ENCODE peak calls at places on chromosome 3, in six cellular contexts. K, Q, N, C, G and Y are unnamed samples.

GRCh38 chr3:100516843-100517242 is 24.4 kb downstream of the TMEM45A start:
- DNase-seq in G (no peak), N (no peak), C (no peak), K (no peak), Q (no peak), Y (no peak)

GRCh38 chr3:15579071-15579470 is 22.3 kb downstream of the HACL1 start:
- DNase-seq in N (no peak), Q (no peak), C (no peak), K (no peak), G (no peak), Y (no peak)

GRCh38 chr3:122468896-122469533 is 45.7 kb downstream of the KPNA1 start:
- DNase-seq in C (peak; percentile 30), N (no peak), K (no peak), Q (no peak), G (no peak), Y (no peak)

GRCh38 chr3:37768107-37768809 is 93.4 kb upstream of the CTDSPL start:
- DNase-seq in Q (no peak), C (no peak), G (no peak), K (peak; percentile 82), N (no peak), Y (no peak)

GRCh38 chr3:124217542-124217941 is 225.6 kb upstream of the ROPN1 start:
- DNase-seq in Q (no peak), C (no peak), G (no peak), K (peak; percentile 89), N (peak; percentile 72), Y (no peak)

GRCh38 chr3:49007771-49008528 is 759 bp downstream of the WDR6 start:
- DNase-seq in K (peak; percentile 95), C (no peak), N (peak; percentile 83), Q (peak; percentile 79), G (peak; percentile 78), Y (peak; percentile 75)

GRCh38 chr3:159928692-159929091 is 59.9 kb upstream of the IL12A start:
- DNase-seq in G (no peak), N (no peak), K (no peak), C (no peak), Q (no peak), Y (no peak)

GRCh38 chr3:169494982-169495381 is 168.5 kb downstream of the MECOM start:
- DNase-seq in G (no peak), C (no peak), K (no peak), N (no peak), Q (no peak), Y (no peak)

GRCh38 chr3:195100903-195101591 is 169.9 kb downstream of the XXYLT1 start:
- DNase-seq in C (no peak), Q (no peak), G (no peak), K (no peak), N (no peak), Y (peak; percentile 4)

GRCh38 chr3:12868039-12869024 is 27.0 kb upstream of the RPL32 start:
- DNase-seq in Q (peak; percentile 27), C (no peak), G (peak; percentile 42), K (peak; percentile 93), N (peak; percentile 86), Y (peak; percentile 65)

GRCh38 chr3:38623539-38623938 is 25.9 kb downstream of the SCN5A start:
- DNase-seq in C (no peak), N (peak; percentile 41), G (no peak), Q (no peak), K (no peak), Y (no peak)

GRCh38 chr3:20958161-20958560 is 772.2 kb upstream of the SGO1 start:
- DNase-seq in N (no peak), G (no peak), C (no peak), K (no peak), Q (no peak), Y (no peak)

GRCh38 chr3:46484388-46484787 is 13.4 kb upstream of the RTP3 start:
- DNase-seq in K (peak; percentile 2), Q (no peak), N (no peak), G (no peak), C (no peak), Y (no peak)

GRCh38 chr3:158709666-158710083 is 22.6 kb downstream of the RARRES1 start:
- DNase-seq in G (no peak), N (no peak), Q (no peak), C (no peak), K (no peak), Y (no peak)

GRCh38 chr3:36494461-36495109 is 114.3 kb downstream of the STAC start:
- DNase-seq in K (peak; percentile 12), N (no peak), G (no peak), Q (no peak), C (no peak), Y (no peak)